ENCODE peak calls at places on chromosomes 13 and 19, in four cellular contexts. J is spleen, C is breast epithelium, T is HepG2. A is an unnamed sample.
A peak's percentile ranks its signal among the peaks of the same experiment; 100 is the strongest.

GRCh38 chr19:6062274-6062673 is 48.0 kb downstream of the RFX2 start:
- DNase-seq in J (no peak), C (peak; percentile 49), T (no peak), A (peak; percentile 81)

GRCh38 chr19:42250249-42250665 is 4.7 kb downstream of the ERF start:
- DNase-seq in J (peak; percentile 81), C (no peak), T (no peak), A (peak; percentile 73)

GRCh38 chr19:53865918-53866696 is 1.6 kb upstream of the MYADM start:
- DNase-seq in J (peak; percentile 92), C (no peak), T (peak; percentile 68), A (peak; percentile 72)

GRCh38 chr13:90630716-90631115 is 716.8 kb upstream of the MIR17HG start:
- DNase-seq in J (no peak), C (no peak), T (no peak), A (no peak)

GRCh38 chr19:571127-571974 is 1.0 kb upstream of the BSG start:
- DNase-seq in J (peak; percentile 87), C (peak; percentile 76), T (peak; percentile 61), A (peak; percentile 72)

GRCh38 chr19:23996549-23996948 is 81.9 kb downstream of the ZNF726 start:
- DNase-seq in J (no peak), C (no peak), T (peak; percentile 3), A (no peak)

GRCh38 chr13:106302011-106302410 is 233.5 kb downstream of the EFNB2 start:
- DNase-seq in J (no peak), C (no peak), T (no peak), A (no peak)

GRCh38 chr19:33194527-33194883 is 375 bp downstream of the LRP3 start:
- DNase-seq in J (no peak), C (no peak), T (no peak), A (peak; percentile 89)

GRCh38 chr13:55190996-55191395 is 1949.7 kb upstream of the PRR20A start:
- DNase-seq in J (no peak), C (no peak), T (no peak), A (no peak)

GRCh38 chr13:50081106-50081898 is 66.1 kb downstream of the KCNRG start:
- DNase-seq in J (peak; percentile 92), C (no peak), T (no peak), A (peak; percentile 62)

GRCh38 chr13:60482012-60482411 is 85.0 kb downstream of the TDRD3 start:
- DNase-seq in J (no peak), C (no peak), T (no peak), A (no peak)

GRCh38 chr19:13430790-13431582 is 75.3 kb downstream of the CACNA1A start:
- DNase-seq in J (peak; percentile 73), C (no peak), T (peak; percentile 33), A (peak; percentile 26)

GRCh38 chr19:51807111-51807701 is 12.2 kb downstream of the FPR3 start:
- DNase-seq in J (no peak), C (no peak), T (peak; percentile 52), A (peak; percentile 48)

GRCh38 chr13:23159587-23160240 is 21.1 kb upstream of the SGCG start:
- DNase-seq in J (no peak), C (no peak), T (no peak), A (peak; percentile 80)

GRCh38 chr13:110517505-110518149 is 43.9 kb downstream of the RAB20 start:
- DNase-seq in J (no peak), C (no peak), T (no peak), A (peak; percentile 77)

GRCh38 chr19:35704218-35704617 is at the start of gene ZBTB32:
- DNase-seq in J (no peak), C (no peak), T (no peak), A (peak; percentile 84)

GRCh38 chr13:99374169-99374991 is 67.2 kb upstream of the GPR183 start:
- DNase-seq in J (peak; percentile 80), C (no peak), T (no peak), A (no peak)

GRCh38 chr19:28941833-28942232 is 271.1 kb downstream of the UQCRFS1 start:
- DNase-seq in J (no peak), C (no peak), T (no peak), A (no peak)

GRCh38 chr13:39130298-39130697 is 92.0 kb downstream of the NHLRC3 start:
- DNase-seq in J (no peak), C (no peak), T (no peak), A (no peak)

GRCh38 chr19:15284091-15284490 is 48.2 kb downstream of the BRD4 start:
- DNase-seq in J (no peak), C (no peak), T (no peak), A (no peak)

GRCh38 chr19:45681391-45682015 is 10.2 kb downstream of the SNRPD2 start:
- DNase-seq in J (peak; percentile 98), C (peak; percentile 88), T (peak; percentile 63), A (peak; percentile 98)

GRCh38 chr19:799076-799881 is 2.0 kb downstream of the PTBP1 start:
- DNase-seq in J (no peak), C (no peak), T (peak; percentile 55), A (peak; percentile 81)

GRCh38 chr19:7516281-7516862 is 469 bp downstream of the ZNF358 start:
- DNase-seq in J (peak; percentile 80), C (no peak), T (no peak), A (peak; percentile 83)

GRCh38 chr19:7513809-7514642 is 1.9 kb upstream of the ZNF358 start:
- DNase-seq in J (no peak), C (no peak), T (no peak), A (no peak)

GRCh38 chr19:7515091-7515470 is 822 bp upstream of the ZNF358 start:
- DNase-seq in J (no peak), C (no peak), T (no peak), A (no peak)

GRCh38 chr19:7516878-7517277 is 975 bp downstream of the ZNF358 start:
- DNase-seq in J (no peak), C (no peak), T (no peak), A (no peak)

GRCh38 chr19:7515471-7516226 is at the start of gene ZNF358:
- DNase-seq in J (peak; percentile 90), C (no peak), T (peak; percentile 31), A (peak; percentile 73)
- TF ChIP-seq POLR2AphosphoS5 in J (peak; percentile 59), C (no peak), T (peak; percentile 25), A (no peak)

DNA sequence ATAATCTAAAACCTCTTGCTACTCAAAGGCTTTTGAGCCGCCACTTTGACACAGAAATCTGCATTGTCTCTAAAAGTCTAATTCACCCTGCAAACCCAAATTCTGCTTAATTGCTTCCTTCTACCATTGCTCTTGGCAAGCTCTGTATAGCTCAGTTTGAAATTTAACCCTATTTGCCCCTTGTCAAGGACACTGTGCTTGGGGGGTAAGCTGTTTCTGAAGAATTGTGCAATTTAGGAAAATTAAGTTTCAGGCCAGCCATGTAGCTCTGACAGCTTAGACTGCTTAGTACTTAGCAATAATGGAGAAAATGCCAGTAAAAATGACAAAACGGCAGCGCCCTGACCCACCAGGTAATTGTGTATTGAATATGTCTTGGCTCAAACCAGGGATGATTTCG is 282.2 kb downstream of the OLFM4 start:
- DNase-seq in J (no peak), C (no peak), T (no peak), A (no peak)
- TF ChIP-seq POLR2A in J (no peak), C (no peak), T (no peak), A (no peak)

GRCh38 chr19:46860125-46860845 is 512 bp upstream of the ARHGAP35 start:
- DNase-seq in J (peak; percentile 96), C (peak; percentile 98), T (peak; percentile 96), A (peak; percentile 98)
- TF ChIP-seq POLR2AphosphoS5 in J (peak; percentile 88), C (peak; percentile 62), T (peak; percentile 70), A (peak; percentile 7)

DNA sequence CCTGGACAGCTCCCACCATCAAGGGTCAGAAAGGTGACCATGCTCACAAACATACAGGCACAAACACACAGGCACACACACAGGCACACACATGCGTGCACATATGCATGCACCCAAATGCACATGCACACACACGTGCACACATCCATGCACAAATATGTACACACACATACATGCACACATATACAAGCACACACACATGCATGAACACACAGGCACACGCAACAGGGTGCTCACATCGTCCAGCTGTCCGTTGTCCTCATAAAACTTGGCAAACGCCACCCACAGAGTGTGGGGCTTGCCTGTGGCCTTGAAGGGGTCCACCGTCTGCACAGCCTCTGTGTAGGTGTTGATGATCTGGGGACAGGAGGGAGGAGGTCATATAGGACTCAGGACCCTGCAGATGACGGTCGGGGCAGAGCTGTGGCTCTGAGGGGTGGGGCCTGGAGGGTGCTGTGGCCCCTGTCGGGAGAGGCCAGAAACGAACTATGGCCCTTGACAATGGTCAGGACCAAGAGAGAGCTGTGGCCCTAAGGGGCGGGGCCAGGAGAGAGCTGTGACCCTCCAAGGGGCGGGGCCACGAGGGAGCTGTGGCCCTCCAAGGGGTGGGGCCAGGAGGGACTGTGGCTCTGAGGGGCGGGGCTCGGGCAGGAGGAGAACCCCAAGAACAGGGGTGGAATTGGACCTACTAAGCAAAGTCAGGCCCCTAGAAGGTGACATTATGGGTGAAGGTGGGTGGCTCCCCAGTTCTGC is 6.2 kb downstream of the XAB2 start:
- DNase-seq in J (no peak), C (no peak), T (no peak), A (no peak)
- TF ChIP-seq POLR2A in J (no peak), C (no peak), T (no peak), A (no peak)